ENCODE peak calls at places on chromosomes 4 and X, in five cellular contexts. S is uterus, B is left lung, X is left ventricle myocardium inferior, J is tibial nerve. M is an unnamed sample. For H3K4me1 and H3K9me3, the result is how much of the 10 kb centered on the place peaks cover.

GRCh38 chr4:2402053-2402452 is 16.4 kb downstream of the ZFYVE28 start:
- DNase-seq in B (peak), S (peak), J (no peak), X (peak), M (no peak)

GRCh38 chr4:64784125-64784524 is 374.9 kb upstream of the TECRL start:
- DNase-seq in S (no peak), J (no peak), B (no peak), X (no peak), M (no peak)

GRCh38 chr4:25113915-25114904 is 46.0 kb downstream of the SEPSECS start:
- DNase-seq in X (no peak), J (no peak), S (no peak), B (no peak), M (no peak)

GRCh38 chrX:153446950-153447580 is 1.2 kb upstream of the TREX2 start:
- DNase-seq in J (no peak), B (peak), S (no peak), X (no peak), M (no peak)

GRCh38 chr4:77347341-77347740 is 190.3 kb downstream of the CCNG2 start:
- DNase-seq in X (no peak), S (no peak), J (no peak), B (no peak), M (no peak)

GRCh38 chr4:22515145-22515887 is 550 bp downstream of the ADGRA3 start:
- DNase-seq in B (peak), S (peak), X (peak), J (peak), M (peak)

GRCh38 chr4:158208931-158209640 is 1.2 kb upstream of the TMEM144 start:
- DNase-seq in X (no peak), S (no peak), B (no peak), J (no peak), M (no peak)

GRCh38 chr4:29372971-29373370 is 1347.2 kb upstream of the PCDH7 start:
- DNase-seq in B (no peak), S (no peak), X (no peak), J (no peak), M (no peak)

GRCh38 chrX:38142598-38142997 is 78.1 kb downstream of the SRPX start:
- DNase-seq in B (no peak), J (peak), X (no peak), S (no peak), M (peak)

GRCh38 chrX:38754102-38754790 is 47.0 kb upstream of the MID1IP1 start:
- DNase-seq in X (no peak), J (peak), S (peak), B (no peak), M (no peak)

GRCh38 chr4:16591867-16592266 is 306.6 kb downstream of the LDB2 start:
- DNase-seq in B (no peak), J (peak), S (peak), X (peak), M (no peak)

GRCh38 chr4:183580370-183580769 is 75.5 kb downstream of the ING2 start:
- DNase-seq in J (no peak), B (no peak), X (no peak), S (no peak), M (no peak)

GRCh38 chrX:13750204-13750603 is 15.7 kb downstream of the OFD1 start:
- DNase-seq in S (no peak), J (no peak), X (no peak), B (no peak), M (no peak)

GRCh38 chr4:26878729-26879415 is 18.2 kb downstream of the STIM2 start:
- DNase-seq in B (no peak), X (no peak), J (no peak), S (no peak), M (no peak)

GRCh38 chrX:119885554-119886428 is 9.9 kb upstream of the AKAP14 start:
- DNase-seq in B (no peak), X (no peak), S (no peak), J (no peak), M (no peak)

GRCh38 chr4:83631066-83631465 is 95.2 kb downstream of the GPAT3 start:
- DNase-seq in X (no peak), J (no peak), S (no peak), B (no peak), M (no peak)

GRCh38 chrX:2320580-2321327 is 180.0 kb downstream of the DHRSX start:
- DNase-seq in S (no peak), X (peak), J (peak), B (no peak), M (no peak)

GRCh38 chr4:80215449-80216052 is 18.2 kb downstream of the PRDM8 start:
- DNase-seq in X (no peak), B (no peak), S (no peak), J (no peak), M (no peak)

GRCh38 chr4:184434021-184434420 is 40.3 kb downstream of the IRF2 start:
- DNase-seq in X (no peak), J (no peak), S (no peak), B (no peak), M (no peak)

GRCh38 chr4:37830640-37831039 is 4.2 kb downstream of the PGM2 start:
- DNase-seq in S (no peak), B (no peak), X (no peak), J (no peak), M (no peak)

GRCh38 chrX:73262991-73263390 is 48.3 kb upstream of the NAP1L2 start:
- DNase-seq in J (no peak), S (no peak), B (no peak), X (no peak), M (no peak)

GRCh38 chr4:95835672-95836071 is 4.2 kb upstream of the PDHA2 start:
- DNase-seq in B (no peak), J (no peak), S (no peak), X (no peak), M (no peak)

GRCh38 chr4:123449362-123449761 is 52.8 kb downstream of the SPRY1 start:
- DNase-seq in B (no peak), X (no peak), J (no peak), S (no peak), M (no peak)

GRCh38 chr4:1024882-1025552 is 13.6 kb downstream of the FGFRL1 start:
- DNase-seq in J (no peak), X (no peak), S (no peak), B (no peak), M (no peak)

GRCh38 chr4:140856692-140857091 is 100.5 kb upstream of the TBC1D9 start:
- DNase-seq in B (no peak), X (no peak), S (peak), J (no peak), M (no peak)

GRCh38 chrX:96982159-96982558 is 98.5 kb downstream of the RPA4 start:
- DNase-seq in S (no peak), X (no peak), B (no peak), J (no peak), M (no peak)

GRCh38 chrX:40950546-40950945 is 134.7 kb upstream of the USP9X start:
- DNase-seq in B (no peak), S (no peak), X (no peak), J (no peak), M (no peak)

GRCh38 chrX:2894885-2895292 is 34.2 kb downstream of the ARSD start:
- DNase-seq in X (no peak), S (peak), B (no peak), J (no peak), M (no peak)

GRCh38 chr4:88497859-88498409 is 25.6 kb downstream of the PYURF start:
- DNase-seq in J (no peak), S (no peak), X (no peak), B (no peak), M (no peak)

DNA sequence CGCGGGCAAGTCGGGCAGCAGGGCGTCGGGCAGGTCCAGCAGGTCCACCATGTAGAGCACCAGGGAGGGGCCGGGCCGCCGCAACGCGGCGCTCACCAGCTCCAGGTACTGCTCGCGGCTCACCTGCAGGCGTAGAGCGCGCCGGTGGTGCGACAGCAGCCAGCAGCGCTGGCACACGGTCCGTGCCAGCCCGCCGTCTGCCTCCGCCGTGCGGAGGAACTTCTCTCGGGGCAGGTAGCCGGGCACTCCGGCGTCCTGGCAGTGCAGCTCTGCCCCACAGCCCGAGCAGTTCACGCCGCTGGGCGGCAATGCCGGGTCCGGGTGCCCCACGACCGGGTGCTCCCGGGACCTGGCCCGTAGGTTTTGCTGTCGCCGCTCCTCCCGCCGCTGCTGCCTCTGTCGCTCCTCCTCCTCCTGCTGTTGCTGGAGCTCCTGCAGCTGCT is 507 bp downstream of the NOA1 start:
- DNase-seq in X (peak), J (no peak), B (peak), S (no peak), M (peak)
- H3K4me1 ChIP-seq in X (half or more), J (under half), B (half or more), S (under half), M (under half)

DNA sequence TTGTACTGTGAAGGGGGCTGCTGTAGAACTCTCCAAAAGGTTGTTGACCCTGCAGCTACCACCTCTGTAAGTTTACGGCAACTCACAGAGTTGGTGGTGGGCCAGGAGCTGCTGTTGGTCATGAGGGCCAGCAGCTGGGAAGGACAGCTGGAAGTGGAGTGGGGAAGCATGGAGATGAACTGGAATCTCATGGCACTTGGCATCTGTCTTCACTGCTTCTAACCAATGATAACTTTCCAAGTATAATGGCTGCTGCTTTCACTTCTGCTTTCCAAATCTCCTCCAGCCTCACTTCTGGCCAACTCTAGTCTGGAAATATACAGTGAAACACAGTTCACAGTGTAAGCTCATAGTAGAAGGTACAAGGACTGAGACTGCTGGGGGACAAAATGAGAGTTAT is 126.5 kb upstream of the INTU start:
- DNase-seq in B (no peak), S (no peak), X (peak), J (no peak), M (no peak)
- H3K27ac ChIP-seq in B (no peak), S (no peak), X (no peak), J (no peak), M (no peak)

DNA sequence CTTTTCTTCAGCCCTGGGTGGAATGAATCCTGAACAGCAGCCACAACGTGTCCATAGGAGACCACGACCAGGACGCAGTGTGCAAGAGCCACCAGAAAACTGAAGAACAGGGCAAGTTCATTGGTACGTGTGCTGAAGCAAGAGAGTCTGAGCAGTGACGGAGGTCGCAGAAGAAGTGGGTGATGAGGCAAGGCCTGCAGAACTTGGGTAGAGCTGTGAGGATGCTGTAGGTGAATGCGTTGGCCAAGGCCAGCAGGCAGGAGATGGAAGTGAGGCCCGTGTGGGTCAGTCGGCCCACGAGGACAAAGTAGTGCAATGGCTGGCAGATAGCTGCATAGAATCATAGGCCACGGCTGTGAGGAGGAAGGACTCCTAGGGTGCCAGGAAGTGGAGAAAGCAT is 5.6 kb upstream of the CTAG2 start:
- DNase-seq in S (no peak), B (no peak), J (no peak), X (no peak), M (no peak)
- H3K9me3 ChIP-seq in S (under half), B (under half), J (under half), X (under half), M (under half)

GRCh38 chrX:121110536-121110935 is 63.1 kb downstream of the GLUD2 start:
- DNase-seq in S (no peak), J (no peak), X (no peak), B (no peak), M (no peak)
- H3K4me1 ChIP-seq in S (under half), J (under half), X (under half), B (under half), M (under half)

GRCh38 chrX:133986008-133986683 is 752 bp upstream of the GPC3 start:
- DNase-seq in S (no peak), J (no peak), X (no peak), B (no peak), M (no peak)
- H3K27ac ChIP-seq in S (no peak), J (no peak), X (no peak), B (no peak), M (no peak)

DNA sequence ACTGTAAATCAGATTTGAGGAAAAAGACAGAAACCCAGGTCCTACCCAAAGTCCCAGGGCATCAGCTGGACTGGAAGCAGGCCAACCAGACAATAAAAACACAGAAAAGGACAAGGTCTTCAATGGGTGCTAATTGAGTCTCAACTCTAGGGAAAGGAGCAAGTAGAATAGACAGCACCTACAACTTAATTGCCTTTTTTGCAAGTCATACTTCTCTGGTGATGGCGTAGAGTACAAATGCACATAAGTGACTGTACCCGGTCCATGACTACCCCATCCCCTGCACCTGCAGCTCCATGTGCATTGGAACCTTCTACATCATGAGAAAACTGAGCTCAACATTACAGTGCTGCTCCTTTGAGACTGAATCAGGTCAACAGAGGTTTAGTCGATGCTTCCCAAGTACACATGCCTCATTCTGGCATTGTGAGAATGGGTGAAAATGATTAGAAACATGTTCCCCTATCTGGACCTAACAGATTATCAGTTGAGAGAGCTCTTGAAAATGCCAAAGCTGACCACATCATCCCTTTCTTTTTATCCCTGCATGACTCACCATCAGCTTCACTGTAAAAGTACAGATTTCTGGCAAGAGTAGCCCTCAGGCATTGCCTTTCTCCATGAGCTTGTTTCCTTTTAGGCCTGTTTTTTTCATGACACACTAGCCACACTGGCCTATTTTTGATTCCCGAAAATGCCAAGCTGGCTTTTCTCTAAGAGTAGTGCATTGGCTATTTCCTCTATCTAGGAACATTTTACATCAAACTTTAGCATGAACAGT is 298.3 kb downstream of the HS3ST1 start:
- DNase-seq in X (no peak), J (no peak), S (no peak), B (no peak), M (no peak)
- H3K9me3 ChIP-seq in X (under half), J (under half), S (under half), B (under half), M (under half)

M was measured in tibial artery.